ENCODE peak calls at places on chromosome 7, in four cellular contexts. B is left lobe of liver, N is sciatic nerve, A is choroid plexus epithelial cell. O is an unnamed sample.

GRCh38 chr7:157519798-157520244 is 183.0 kb downstream of the DNAJB6 start:
- DNase-seq in B (peak; percentile 38), N (peak; percentile 35), A (no peak), O (no peak)

GRCh38 chr7:141220263-141220662 is 146.4 kb downstream of the TMEM178B start:
- DNase-seq in B (no peak), A (peak; percentile 10), N (no peak), O (no peak)

GRCh38 chr7:36309301-36309700 is 80.4 kb upstream of the ANLN start:
- DNase-seq in B (peak; percentile 22), N (peak; percentile 23), A (no peak), O (no peak)

GRCh38 chr7:105352018-105352612 is 36.6 kb downstream of the SRPK2 start:
- DNase-seq in N (peak; percentile 83), B (peak; percentile 57), A (peak; percentile 94), O (peak; percentile 89)

GRCh38 chr7:118606632-118607031 is 382.1 kb downstream of the ANKRD7 start:
- DNase-seq in A (no peak), N (no peak), B (no peak), O (no peak)

GRCh38 chr7:54932818-54933543 is 85.8 kb upstream of the EGFR start:
- DNase-seq in A (peak; percentile 67), N (peak; percentile 66), B (peak; percentile 69), O (no peak)

GRCh38 chr7:2006231-2006771 is 226.4 kb downstream of the MAD1L1 start:
- DNase-seq in A (no peak), N (peak; percentile 47), B (peak; percentile 33), O (peak; percentile 68)

GRCh38 chr7:4683884-4684565 is 1.9 kb downstream of the FOXK1 start:
- DNase-seq in N (peak; percentile 70), B (peak; percentile 62), A (peak; percentile 77), O (peak; percentile 87)

GRCh38 chr7:134662871-134663205 is 16.2 kb downstream of the BPGM start:
- DNase-seq in N (no peak), A (no peak), B (no peak), O (no peak)

GRCh38 chr7:117087639-117088396 is 134.5 kb downstream of the ST7 start:
- DNase-seq in N (no peak), A (no peak), B (no peak), O (no peak)

GRCh38 chr7:7889791-7890568 is 78.6 kb upstream of the GLCCI1 start:
- DNase-seq in A (no peak), N (no peak), B (no peak), O (no peak)

GRCh38 chr7:152891837-152892236 is 132.3 kb downstream of the ACTR3B start:
- DNase-seq in B (no peak), A (no peak), N (no peak), O (no peak)

GRCh38 chr7:70571986-70572385 is 560.0 kb upstream of the GALNT17 start:
- DNase-seq in N (no peak), A (no peak), B (peak; percentile 81), O (no peak)

GRCh38 chr7:28062197-28062988 is 118.2 kb downstream of the JAZF1 start:
- DNase-seq in B (peak; percentile 64), A (peak; percentile 82), N (peak; percentile 86), O (peak; percentile 80)

GRCh38 chr7:98133181-98133580 is 26.5 kb downstream of the LMTK2 start:
- DNase-seq in N (no peak), A (peak; percentile 36), B (no peak), O (no peak)

GRCh38 chr7:132677941-132678340 is 101.7 kb upstream of the PLXNA4 start:
- DNase-seq in A (no peak), B (no peak), N (no peak), O (no peak)

GRCh38 chr7:94444808-94445207 is 50.1 kb downstream of the COL1A2 start:
- DNase-seq in N (no peak), B (no peak), A (no peak), O (no peak)

GRCh38 chr7:27992092-27992491 is 188.5 kb downstream of the JAZF1 start:
- DNase-seq in A (no peak), N (no peak), B (no peak), O (no peak)

GRCh38 chr7:152859781-152860191 is 100.2 kb downstream of the ACTR3B start:
- DNase-seq in N (no peak), B (no peak), A (peak; percentile 17), O (no peak)

GRCh38 chr7:112202819-112203218 is 3.4 kb downstream of the DOCK4 start:
- DNase-seq in N (peak; percentile 72), A (peak; percentile 37), B (peak; percentile 84), O (no peak)

GRCh38 chr7:138074121-138074520 is 2.1 kb upstream of the AKR1D1 start:
- DNase-seq in B (no peak), N (no peak), A (no peak), O (no peak)

GRCh38 chr7:117090820-117091219 is 137.5 kb downstream of the ST7 start:
- DNase-seq in N (no peak), A (no peak), B (no peak), O (no peak)

GRCh38 chr7:80347173-80347572 is 164.7 kb downstream of the GNAT3 start:
- DNase-seq in N (no peak), A (no peak), B (no peak), O (no peak)

GRCh38 chr7:75920431-75921161 is 5.6 kb downstream of the POR start:
- DNase-seq in N (no peak), B (peak; percentile 94), A (peak; percentile 54), O (no peak)

O was measured in cardiac septum.